ENCODE peak calls at places on chromosomes 2 and 18, in five cellular contexts. X, I, G, Y and L are unnamed samples.

GRCh38 chr2:219059725-219060682 is 717 bp downstream of the IHH start:
- DNase-seq in G (no peak), Y (peak), I (peak), X (no peak), L (no peak)

GRCh38 chr2:210782222-210782621 is 225.8 kb downstream of the CPS1 start:
- DNase-seq in Y (no peak), X (no peak), I (no peak), G (no peak), L (no peak)

GRCh38 chr2:216696751-216697560 is 1.6 kb upstream of the IGFBP5 start:
- DNase-seq in X (no peak), I (peak), G (no peak), Y (no peak), L (peak)

GRCh38 chr18:48119204-48119603 is 188.7 kb upstream of the SMAD2 start:
- DNase-seq in Y (no peak), X (no peak), G (no peak), I (peak), L (no peak)

GRCh38 chr2:76478636-76479035 is 767.9 kb upstream of the GCFC2 start:
- DNase-seq in I (no peak), Y (no peak), X (no peak), G (no peak), L (no peak)

GRCh38 chr2:127163922-127164321 is 56.2 kb downstream of the CYP27C1 start:
- DNase-seq in G (no peak), X (no peak), Y (no peak), I (no peak), L (no peak)

GRCh38 chr2:54866179-54866578 is 142.7 kb downstream of the EML6 start:
- DNase-seq in X (no peak), I (no peak), Y (no peak), G (no peak), L (no peak)

GRCh38 chr2:83567551-83567950 is 891.5 kb downstream of the SUCLG1 start:
- DNase-seq in I (no peak), X (no peak), G (no peak), Y (no peak), L (no peak)

GRCh38 chr2:72722492-72723090 is 103.2 kb downstream of the EXOC6B start:
- DNase-seq in Y (peak), G (no peak), I (no peak), X (no peak), L (no peak)

GRCh38 chr2:120861576-120862191 is 126.0 kb downstream of the GLI2 start:
- DNase-seq in G (no peak), Y (no peak), X (no peak), I (no peak), L (no peak)

GRCh38 chr18:24014986-24015896 is 687 bp downstream of the TTC39C start:
- DNase-seq in G (peak), I (peak), Y (peak), X (no peak), L (peak)

GRCh38 chr2:10297191-10297700 is 5.5 kb upstream of the HPCAL1 start:
- DNase-seq in Y (no peak), G (no peak), X (no peak), I (no peak), L (no peak)

GRCh38 chr2:1694371-1695271 is 49.7 kb downstream of the PXDN start:
- DNase-seq in Y (peak), I (no peak), X (no peak), G (no peak), L (no peak)

GRCh38 chr18:58699551-58699950 is 28.3 kb downstream of the MALT1 start:
- DNase-seq in X (no peak), G (no peak), Y (no peak), I (no peak), L (no peak)

GRCh38 chr2:168160897-168161296 is 86.5 kb downstream of the STK39 start:
- DNase-seq in I (peak), G (peak), Y (no peak), X (peak), L (peak)

GRCh38 chr18:39448942-39449341 is 1883.3 kb upstream of the CELF4 start:
- DNase-seq in G (no peak), X (no peak), I (no peak), Y (no peak), L (no peak)

GRCh38 chr2:207165121-207166038 is at the start of gene KLF7:
- DNase-seq in I (peak), X (no peak), G (peak), Y (peak), L (no peak)

GRCh38 chr2:235027558-235028214 is 75.9 kb downstream of the SH3BP4 start:
- DNase-seq in I (no peak), X (no peak), G (no peak), Y (no peak), L (peak)

GRCh38 chr2:239606955-239607794 is 206.4 kb upstream of the HDAC4 start:
- DNase-seq in G (peak), X (no peak), Y (no peak), I (no peak), L (no peak)

GRCh38 chr2:161161074-161161577 is 898 bp downstream of the TANK start:
- DNase-seq in X (no peak), G (no peak), Y (no peak), I (peak), L (no peak)

GRCh38 chr18:22169889-22170420 is 566 bp downstream of the GATA6 start:
- DNase-seq in G (peak), X (no peak), Y (peak), I (peak), L (no peak)

GRCh38 chr2:10709290-10709939 is 12.0 kb upstream of the ATP6V1C2 start:
- DNase-seq in G (no peak), X (no peak), I (peak), Y (peak), L (peak)

GRCh38 chr2:49938268-49938667 is 784.0 kb upstream of the FSHR start:
- DNase-seq in G (no peak), I (no peak), X (no peak), Y (no peak), L (no peak)

GRCh38 chr2:169775765-169776482 is 22.7 kb upstream of the SSB start:
- DNase-seq in G (no peak), I (no peak), X (no peak), Y (no peak), L (no peak)

GRCh38 chr2:240461471-240462072 is 26.1 kb downstream of the GPC1 start:
- DNase-seq in Y (no peak), I (no peak), X (no peak), G (no peak), L (no peak)

GRCh38 chr2:179107179-179107541 is 57.2 kb upstream of the CCDC141 start:
- DNase-seq in I (no peak), G (no peak), Y (no peak), X (no peak), L (no peak)

GRCh38 chr2:179104736-179105135 is 54.8 kb upstream of the CCDC141 start:
- DNase-seq in I (no peak), G (no peak), X (peak), Y (no peak), L (no peak)

GRCh38 chr2:179106342-179107178 is 56.6 kb upstream of the CCDC141 start:
- DNase-seq in Y (peak), G (peak), X (peak), I (no peak), L (peak)

DNA sequence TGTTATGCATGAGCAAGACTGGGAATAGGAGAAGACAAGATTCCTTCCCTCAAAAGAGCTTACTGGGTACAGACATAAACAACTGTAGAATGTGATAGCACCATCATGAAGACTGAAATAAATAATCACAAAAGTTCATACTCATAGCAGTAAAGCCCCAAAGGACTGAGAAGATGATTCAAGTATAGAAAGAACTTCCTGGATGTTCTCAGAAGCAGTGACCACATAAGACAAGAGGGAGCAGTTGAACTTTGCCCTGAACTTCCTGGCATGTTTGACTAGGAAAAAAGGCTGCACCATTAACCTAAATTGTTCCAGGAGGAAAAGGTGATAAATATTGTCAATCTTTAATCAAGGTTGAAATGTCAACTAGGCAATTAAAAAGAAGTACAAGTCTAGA is 57.8 kb upstream of the CCDC141 start:
- DNase-seq in Y (no peak), I (no peak), G (no peak), X (no peak), L (no peak)
- TF ChIP-seq REST in Y (no peak), I (no peak), G (no peak), X (no peak), L (no peak)

GRCh38 chr2:223199531-223200506 is 147.8 kb downstream of the KCNE4 start:
- DNase-seq in G (no peak), Y (no peak), I (no peak), X (no peak), L (no peak)

GRCh38 chr2:223204537-223204936 is 152.5 kb downstream of the KCNE4 start:
- DNase-seq in G (no peak), X (no peak), I (no peak), Y (no peak), L (no peak)

GRCh38 chr2:223203971-223204370 is 152.0 kb downstream of the KCNE4 start:
- DNase-seq in Y (no peak), I (no peak), X (no peak), G (no peak), L (no peak)
- TF ChIP-seq REST in Y (no peak), I (no peak), X (no peak), G (no peak), L (no peak)

DNA sequence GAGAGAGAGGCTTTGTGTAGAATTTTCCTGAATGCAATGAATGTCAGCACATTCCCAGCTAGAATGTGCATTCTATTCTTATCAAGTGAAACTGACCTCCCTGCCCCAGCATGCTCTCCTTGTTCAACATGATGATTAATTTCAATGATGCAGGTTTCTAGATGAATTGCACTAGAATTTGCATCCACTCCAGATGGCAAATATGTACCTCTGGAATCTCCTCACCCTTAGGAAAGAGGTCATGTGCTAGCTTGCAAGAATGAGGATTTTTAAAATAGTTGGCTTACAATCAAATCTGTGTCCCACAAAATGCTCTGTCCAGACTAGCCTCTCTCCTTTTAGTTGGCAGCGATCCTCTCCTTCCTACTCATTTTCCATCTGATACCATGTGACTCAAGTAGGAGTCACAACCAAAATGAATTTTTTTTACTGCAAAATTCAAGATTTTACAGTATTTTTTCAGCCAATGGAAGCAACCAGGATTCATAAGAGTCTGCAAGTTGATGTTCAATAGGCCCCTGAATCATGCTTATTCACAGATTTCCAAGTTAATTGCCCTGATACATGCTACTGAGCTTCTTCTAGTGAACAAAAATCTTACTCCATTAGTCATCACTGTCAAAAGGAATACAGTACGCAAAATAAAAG is 21.0 kb upstream of the STAT4 start:
- DNase-seq in I (peak), X (no peak), G (no peak), Y (no peak), L (peak)
- TF ChIP-seq REST in I (no peak), X (no peak), G (no peak), Y (no peak), L (no peak)

GRCh38 chr18:61502472-61502871 is 169.2 kb downstream of the CDH20 start:
- DNase-seq in X (peak), Y (peak), G (peak), I (peak), L (peak)
- TF ChIP-seq REST in X (no peak), Y (no peak), G (no peak), I (no peak), L (no peak)

GRCh38 chr18:8350628-8351027 is 258.6 kb upstream of the RAB12 start:
- DNase-seq in G (no peak), I (no peak), X (no peak), Y (no peak), L (no peak)
- TF ChIP-seq REST in G (no peak), I (no peak), X (no peak), Y (no peak), L (no peak)

GRCh38 chr18:10275506-10275905 is 178.9 kb upstream of the APCDD1 start:
- DNase-seq in Y (no peak), X (no peak), I (no peak), G (no peak), L (no peak)
- TF ChIP-seq REST in Y (no peak), X (no peak), I (no peak), G (no peak), L (no peak)

GRCh38 chr18:54261894-54262293 is 7.4 kb upstream of the POLI start:
- DNase-seq in G (peak), Y (no peak), X (no peak), I (no peak), L (no peak)

GRCh38 chr18:54254265-54254758 is 15.0 kb upstream of the POLI start:
- DNase-seq in X (no peak), G (no peak), I (peak), Y (no peak), L (no peak)

GRCh38 chr18:54255141-54255540 is 14.2 kb upstream of the POLI start:
- DNase-seq in Y (no peak), X (no peak), G (no peak), I (no peak), L (no peak)

GRCh38 chr18:54260376-54261072 is 8.8 kb upstream of the POLI start:
- DNase-seq in X (no peak), Y (no peak), I (no peak), G (peak), L (no peak)

DNA sequence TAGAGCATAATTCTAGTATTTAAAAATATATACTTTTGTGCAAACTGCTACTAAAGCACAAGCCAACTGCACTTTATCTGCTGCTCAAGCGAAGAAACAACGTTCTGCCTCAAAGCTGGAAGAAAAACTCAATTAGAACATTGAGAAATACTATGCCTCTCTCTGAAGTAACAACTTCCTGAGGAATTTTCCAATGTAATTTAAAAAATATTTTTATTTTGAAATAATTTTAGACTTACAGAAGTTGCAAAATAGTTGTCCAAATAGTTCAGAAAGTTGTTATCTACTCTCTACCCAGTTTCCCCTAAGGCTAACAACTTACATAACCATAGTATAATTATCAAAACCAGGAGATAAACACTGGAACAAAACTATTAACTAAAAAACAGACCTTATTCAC is 12.3 kb upstream of the POLI start:
- DNase-seq in I (no peak), Y (no peak), X (no peak), G (no peak), L (no peak)
- TF ChIP-seq REST in I (no peak), Y (no peak), X (no peak), G (no peak), L (no peak)

GRCh38 chr18:3368193-3368592 is 81.8 kb upstream of the TGIF1 start:
- DNase-seq in I (no peak), G (no peak), Y (no peak), X (no peak), L (no peak)
- TF ChIP-seq REST in I (no peak), G (no peak), Y (no peak), X (no peak), L (no peak)

GRCh38 chr2:60552096-60552850 is 1.2 kb downstream of the BCL11A start:
- DNase-seq in I (peak), X (no peak), G (peak), Y (peak), L (no peak)

GRCh38 chr2:60552851-60553495 is 481 bp downstream of the BCL11A start:
- DNase-seq in X (no peak), I (no peak), Y (no peak), G (no peak), L (no peak)

GRCh38 chr2:60550984-60551240 is 2.5 kb downstream of the BCL11A start:
- DNase-seq in X (no peak), G (no peak), I (no peak), Y (no peak), L (no peak)

GRCh38 chr2:60550151-60550983 is 3.1 kb downstream of the BCL11A start:
- DNase-seq in Y (peak), X (no peak), G (peak), I (peak), L (peak)

GRCh38 chr2:60551241-60552095 is 2.0 kb downstream of the BCL11A start:
- DNase-seq in G (peak), I (peak), X (no peak), Y (peak), L (peak)
- TF ChIP-seq REST in G (no peak), I (no peak), X (no peak), Y (no peak), L (no peak)